ENCODE peak calls at places on chromosome X, in seven cellular contexts. M, N, Q, L, K, X and Z are unnamed samples.

GRCh38 chrX:78555401-78555980 is 103.6 kb downstream of the RTL3 start:
- DNase-seq in M (no peak), L (no peak), Q (peak), N (no peak), X (no peak), K (no peak), Z (peak)

GRCh38 chrX:122816288-122816687 is 367.8 kb upstream of the GRIA3 start:
- DNase-seq in M (no peak), Q (no peak), K (no peak), L (no peak), N (no peak), X (no peak), Z (no peak)

GRCh38 chrX:2627272-2627867 is 63.7 kb upstream of the CD99 start:
- DNase-seq in L (no peak), Q (peak), X (no peak), M (peak), N (peak), K (no peak), Z (peak)

GRCh38 chrX:154018518-154019060 is 1.1 kb downstream of the IRAK1 start:
- DNase-seq in L (no peak), K (no peak), N (no peak), M (no peak), X (no peak), Q (no peak), Z (no peak)

GRCh38 chrX:20315140-20315539 is 48.4 kb upstream of the RPS6KA3 start:
- DNase-seq in X (no peak), K (no peak), L (no peak), N (no peak), M (no peak), Q (no peak), Z (no peak)

GRCh38 chrX:84907324-84907946 is 96.2 kb upstream of the APOOL start:
- DNase-seq in X (no peak), N (no peak), Q (no peak), M (no peak), K (no peak), L (no peak), Z (peak)

GRCh38 chrX:24692305-24692704 is 1.4 kb upstream of the POLA1 start:
- DNase-seq in Q (no peak), L (no peak), M (no peak), K (no peak), X (no peak), N (no peak), Z (no peak)

GRCh38 chrX:40867352-40867751 is 132.0 kb upstream of the MED14 start:
- DNase-seq in L (no peak), N (no peak), K (no peak), M (no peak), Q (no peak), X (no peak), Z (peak)

GRCh38 chrX:84724576-84724975 is 222.3 kb upstream of the HDX start:
- DNase-seq in M (no peak), N (no peak), Q (no peak), K (no peak), L (no peak), X (no peak), Z (no peak)

GRCh38 chrX:152824841-152825374 is 5.6 kb downstream of the CETN2 start:
- DNase-seq in M (no peak), Q (no peak), X (no peak), L (no peak), N (no peak), K (no peak), Z (no peak)

GRCh38 chrX:69968956-69969355 is 80.8 kb downstream of the AWAT2 start:
- DNase-seq in L (no peak), X (no peak), K (no peak), Q (no peak), N (no peak), M (no peak), Z (no peak)